ENCODE peak calls at places on chromosome 1, in five cellular contexts. One of them, this sample, is unnamed.

GRCh38 chr1:220300442-220301121 is 28.3 kb upstream of the RAB3GAP2 start:
- DNase-seq in midbrain: peak; percentile 14
- DNase-seq in kidney glomerular epithelial cell: peak; percentile 93
- DNase-seq in activated CD4-positive, CD25-positive, alpha-beta regulatory T cell: no peak
- DNase-seq in HTR-8/SVneo: peak; percentile 75
- DNase-seq in this sample: peak; percentile 96

GRCh38 chr1:161843156-161843555 is 77.0 kb downstream of the ATF6 start:
- DNase-seq in midbrain: no peak
- DNase-seq in kidney glomerular epithelial cell: no peak
- DNase-seq in activated CD4-positive, CD25-positive, alpha-beta regulatory T cell: no peak
- DNase-seq in HTR-8/SVneo: no peak
- DNase-seq in this sample: no peak

GRCh38 chr1:21573971-21574458 is 64.8 kb downstream of the ALPL start:
- DNase-seq in midbrain: peak; percentile 23
- DNase-seq in kidney glomerular epithelial cell: peak; percentile 68
- DNase-seq in activated CD4-positive, CD25-positive, alpha-beta regulatory T cell: no peak
- DNase-seq in HTR-8/SVneo: peak; percentile 48
- DNase-seq in this sample: peak; percentile 72

GRCh38 chr1:240337795-240338194 is 246.1 kb downstream of the FMN2 start:
- DNase-seq in midbrain: no peak
- DNase-seq in kidney glomerular epithelial cell: peak; percentile 43
- DNase-seq in activated CD4-positive, CD25-positive, alpha-beta regulatory T cell: no peak
- DNase-seq in HTR-8/SVneo: no peak
- DNase-seq in this sample: no peak

GRCh38 chr1:108556079-108556478 is 3.8 kb upstream of the EEIG2 start:
- DNase-seq in midbrain: no peak
- DNase-seq in kidney glomerular epithelial cell: no peak
- DNase-seq in activated CD4-positive, CD25-positive, alpha-beta regulatory T cell: no peak
- DNase-seq in HTR-8/SVneo: no peak
- DNase-seq in this sample: no peak

GRCh38 chr1:91555821-91556531 is 55.3 kb downstream of the CDC7 start:
- DNase-seq in midbrain: no peak
- DNase-seq in kidney glomerular epithelial cell: peak; percentile 52
- DNase-seq in activated CD4-positive, CD25-positive, alpha-beta regulatory T cell: peak; percentile 9
- DNase-seq in HTR-8/SVneo: no peak
- DNase-seq in this sample: peak; percentile 19

GRCh38 chr1:158026641-158027040 is 33.2 kb downstream of the KIRREL1 start:
- DNase-seq in midbrain: no peak
- DNase-seq in kidney glomerular epithelial cell: no peak
- DNase-seq in activated CD4-positive, CD25-positive, alpha-beta regulatory T cell: no peak
- DNase-seq in HTR-8/SVneo: no peak
- DNase-seq in this sample: no peak

GRCh38 chr1:172401907-172402306 is 18.6 kb upstream of the C1orf105 start:
- DNase-seq in midbrain: no peak
- DNase-seq in kidney glomerular epithelial cell: no peak
- DNase-seq in activated CD4-positive, CD25-positive, alpha-beta regulatory T cell: no peak
- DNase-seq in HTR-8/SVneo: no peak
- DNase-seq in this sample: no peak

GRCh38 chr1:200530551-200531261 is 89.8 kb downstream of the KIF14 start:
- DNase-seq in midbrain: no peak
- DNase-seq in kidney glomerular epithelial cell: no peak
- DNase-seq in activated CD4-positive, CD25-positive, alpha-beta regulatory T cell: peak; percentile 15
- DNase-seq in HTR-8/SVneo: no peak
- DNase-seq in this sample: no peak

GRCh38 chr1:14940285-14940890 is 213.2 kb upstream of the TMEM51 start:
- DNase-seq in midbrain: no peak
- DNase-seq in kidney glomerular epithelial cell: no peak
- DNase-seq in activated CD4-positive, CD25-positive, alpha-beta regulatory T cell: no peak
- DNase-seq in HTR-8/SVneo: no peak
- DNase-seq in this sample: no peak

GRCh38 chr1:183685112-183685713 is 32.1 kb upstream of the APOBEC4 start:
- DNase-seq in midbrain: peak; percentile 24
- DNase-seq in kidney glomerular epithelial cell: peak; percentile 10
- DNase-seq in activated CD4-positive, CD25-positive, alpha-beta regulatory T cell: no peak
- DNase-seq in HTR-8/SVneo: peak; percentile 61
- DNase-seq in this sample: peak; percentile 40

GRCh38 chr1:86992790-86993189 is 78.4 kb downstream of the HS2ST1 start:
- DNase-seq in midbrain: no peak
- DNase-seq in kidney glomerular epithelial cell: no peak
- DNase-seq in activated CD4-positive, CD25-positive, alpha-beta regulatory T cell: no peak
- DNase-seq in HTR-8/SVneo: no peak
- DNase-seq in this sample: no peak

GRCh38 chr1:38587734-38588133 is 271.8 kb downstream of the RRAGC start:
- DNase-seq in midbrain: no peak
- DNase-seq in kidney glomerular epithelial cell: no peak
- DNase-seq in activated CD4-positive, CD25-positive, alpha-beta regulatory T cell: no peak
- DNase-seq in HTR-8/SVneo: no peak
- DNase-seq in this sample: no peak

GRCh38 chr1:29044010-29044409 is 79.7 kb downstream of the TMEM200B start:
- DNase-seq in midbrain: no peak
- DNase-seq in kidney glomerular epithelial cell: no peak
- DNase-seq in activated CD4-positive, CD25-positive, alpha-beta regulatory T cell: no peak
- DNase-seq in HTR-8/SVneo: no peak
- DNase-seq in this sample: no peak

GRCh38 chr1:204867666-204868339 is 2.9 kb upstream of the NFASC start:
- DNase-seq in midbrain: no peak
- DNase-seq in kidney glomerular epithelial cell: no peak
- DNase-seq in activated CD4-positive, CD25-positive, alpha-beta regulatory T cell: no peak
- DNase-seq in HTR-8/SVneo: no peak
- DNase-seq in this sample: no peak

GRCh38 chr1:57017201-57017600 is 51.4 kb upstream of the C8B start:
- DNase-seq in midbrain: no peak
- DNase-seq in kidney glomerular epithelial cell: no peak
- DNase-seq in activated CD4-positive, CD25-positive, alpha-beta regulatory T cell: no peak
- DNase-seq in HTR-8/SVneo: no peak
- DNase-seq in this sample: no peak

GRCh38 chr1:34612091-34612631 is 142.7 kb upstream of the GJB5 start:
- DNase-seq in midbrain: no peak
- DNase-seq in kidney glomerular epithelial cell: no peak
- DNase-seq in activated CD4-positive, CD25-positive, alpha-beta regulatory T cell: no peak
- DNase-seq in HTR-8/SVneo: no peak
- DNase-seq in this sample: no peak

GRCh38 chr1:207884276-207885029 is 26.5 kb downstream of the CD34 start:
- DNase-seq in midbrain: no peak
- DNase-seq in kidney glomerular epithelial cell: no peak
- DNase-seq in activated CD4-positive, CD25-positive, alpha-beta regulatory T cell: no peak
- DNase-seq in HTR-8/SVneo: no peak
- DNase-seq in this sample: no peak